ENCODE peak calls at places on chromosomes 12 and 14, in nine cellular contexts. One of them, this sample, is unnamed. For H3K4me1, the result is how much of the 10 kb centered on the place peaks cover.

GRCh38 chr14:81990312-81990761 is 456.7 kb upstream of the SEL1L start:
- DNase-seq in cardiac muscle cell: peak
- DNase-seq in body of pancreas: peak
- DNase-seq in kidney: no peak
- DNase-seq in transverse colon: peak
- DNase-seq in neural progenitor cell: peak
- DNase-seq in left lung: no peak
- DNase-seq in IMR-90: peak
- DNase-seq in endodermal cell: peak
- DNase-seq in this sample: no peak

GRCh38 chr14:38098074-38098846 is 109.4 kb upstream of the SSTR1 start:
- DNase-seq in transverse colon: no peak
- DNase-seq in left lung: no peak
- DNase-seq in IMR-90: peak
- DNase-seq in cardiac muscle cell: peak
- DNase-seq in endodermal cell: no peak
- DNase-seq in body of pancreas: no peak
- DNase-seq in kidney: no peak
- DNase-seq in neural progenitor cell: no peak
- DNase-seq in this sample: no peak

GRCh38 chr14:61929651-61930050 is 167.4 kb downstream of the SNAPC1 start:
- DNase-seq in body of pancreas: no peak
- DNase-seq in kidney: no peak
- DNase-seq in left lung: no peak
- DNase-seq in cardiac muscle cell: no peak
- DNase-seq in transverse colon: no peak
- DNase-seq in IMR-90: no peak
- DNase-seq in endodermal cell: no peak
- DNase-seq in neural progenitor cell: no peak
- DNase-seq in this sample: no peak

GRCh38 chr12:55847033-55847432 is 4.3 kb upstream of the MMP19 start:
- DNase-seq in body of pancreas: no peak
- DNase-seq in IMR-90: peak
- DNase-seq in neural progenitor cell: no peak
- DNase-seq in transverse colon: no peak
- DNase-seq in endodermal cell: no peak
- DNase-seq in left lung: no peak
- DNase-seq in cardiac muscle cell: peak
- DNase-seq in kidney: no peak
- DNase-seq in this sample: no peak

GRCh38 chr12:84355561-84355960 is 557.0 kb downstream of the SLC6A15 start:
- DNase-seq in endodermal cell: no peak
- DNase-seq in cardiac muscle cell: no peak
- DNase-seq in kidney: no peak
- DNase-seq in IMR-90: no peak
- DNase-seq in body of pancreas: no peak
- DNase-seq in neural progenitor cell: no peak
- DNase-seq in left lung: no peak
- DNase-seq in transverse colon: no peak
- DNase-seq in this sample: no peak

GRCh38 chr12:20523658-20524057 is 155.3 kb downstream of the PDE3A start:
- DNase-seq in endodermal cell: no peak
- DNase-seq in left lung: no peak
- DNase-seq in body of pancreas: no peak
- DNase-seq in IMR-90: peak
- DNase-seq in neural progenitor cell: no peak
- DNase-seq in cardiac muscle cell: peak
- DNase-seq in kidney: no peak
- DNase-seq in transverse colon: no peak
- DNase-seq in this sample: no peak

GRCh38 chr12:130747867-130748740 is 32.0 kb upstream of the RIMBP2 start:
- DNase-seq in kidney: peak
- DNase-seq in endodermal cell: peak
- DNase-seq in neural progenitor cell: peak
- DNase-seq in transverse colon: peak
- DNase-seq in IMR-90: peak
- DNase-seq in body of pancreas: peak
- DNase-seq in cardiac muscle cell: peak
- DNase-seq in left lung: no peak
- DNase-seq in this sample: peak

GRCh38 chr14:94780536-94781404 is 10.9 kb upstream of the GSC start:
- DNase-seq in endodermal cell: peak
- DNase-seq in cardiac muscle cell: no peak
- DNase-seq in body of pancreas: no peak
- DNase-seq in left lung: no peak
- DNase-seq in IMR-90: no peak
- DNase-seq in neural progenitor cell: peak
- DNase-seq in kidney: no peak
- DNase-seq in transverse colon: no peak
- DNase-seq in this sample: no peak

GRCh38 chr12:67697443-67697842 is 48.9 kb downstream of the DYRK2 start:
- DNase-seq in kidney: no peak
- DNase-seq in cardiac muscle cell: no peak
- DNase-seq in neural progenitor cell: no peak
- DNase-seq in left lung: no peak
- DNase-seq in IMR-90: no peak
- DNase-seq in body of pancreas: no peak
- DNase-seq in transverse colon: no peak
- DNase-seq in endodermal cell: no peak
- DNase-seq in this sample: peak

GRCh38 chr14:40838601-40839000 is 768.1 kb upstream of the LRFN5 start:
- DNase-seq in transverse colon: no peak
- DNase-seq in IMR-90: no peak
- DNase-seq in left lung: no peak
- DNase-seq in body of pancreas: no peak
- DNase-seq in endodermal cell: no peak
- DNase-seq in cardiac muscle cell: no peak
- DNase-seq in kidney: no peak
- DNase-seq in neural progenitor cell: no peak
- DNase-seq in this sample: no peak

GRCh38 chr12:22624573-22624907 is 431 bp upstream of the ETNK1 start:
- DNase-seq in transverse colon: no peak
- DNase-seq in cardiac muscle cell: no peak
- DNase-seq in left lung: no peak
- DNase-seq in IMR-90: no peak
- DNase-seq in neural progenitor cell: no peak
- DNase-seq in endodermal cell: no peak
- DNase-seq in kidney: no peak
- DNase-seq in body of pancreas: no peak
- DNase-seq in this sample: no peak

DNA sequence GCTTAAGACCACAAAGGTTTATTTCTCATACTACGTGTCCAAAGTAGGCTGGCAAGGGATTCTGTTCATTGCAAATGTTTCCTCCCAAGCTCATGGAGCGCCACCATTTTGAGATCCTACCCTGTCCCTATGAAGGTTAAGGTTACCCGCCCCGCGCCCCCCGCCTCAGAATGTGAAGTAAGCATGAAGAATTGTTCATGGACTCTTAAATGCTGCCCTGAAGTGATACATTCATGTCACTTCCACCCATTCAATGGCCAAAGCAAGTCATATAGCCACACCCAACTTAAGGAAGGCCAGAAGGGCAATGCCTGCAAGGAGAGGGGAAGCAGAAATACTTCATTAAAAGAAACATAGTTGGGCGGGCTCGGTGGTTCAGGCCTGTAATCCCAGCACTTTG is 4.2 kb downstream of the TMEM253 start:
- DNase-seq in kidney: no peak
- DNase-seq in endodermal cell: peak
- DNase-seq in body of pancreas: no peak
- DNase-seq in neural progenitor cell: no peak
- DNase-seq in IMR-90: no peak
- DNase-seq in cardiac muscle cell: no peak
- DNase-seq in left lung: no peak
- DNase-seq in transverse colon: no peak
- DNase-seq in this sample: no peak
- H3K4me1 ChIP-seq in kidney: under half
- H3K4me1 ChIP-seq in endodermal cell: under half
- H3K4me1 ChIP-seq in body of pancreas: under half
- H3K4me1 ChIP-seq in neural progenitor cell: under half
- H3K4me1 ChIP-seq in IMR-90: under half
- H3K4me1 ChIP-seq in cardiac muscle cell: under half
- H3K4me1 ChIP-seq in left lung: under half
- H3K4me1 ChIP-seq in transverse colon: half or more
- H3K4me1 ChIP-seq in this sample: under half

GRCh38 chr12:65894127-65894526 is 69.8 kb downstream of the HMGA2 start:
- DNase-seq in kidney: no peak
- DNase-seq in endodermal cell: no peak
- DNase-seq in IMR-90: peak
- DNase-seq in body of pancreas: no peak
- DNase-seq in left lung: no peak
- DNase-seq in neural progenitor cell: no peak
- DNase-seq in transverse colon: no peak
- DNase-seq in cardiac muscle cell: no peak
- DNase-seq in this sample: no peak

GRCh38 chr12:65895759-65896656 is 71.7 kb downstream of the HMGA2 start:
- DNase-seq in cardiac muscle cell: peak
- DNase-seq in body of pancreas: no peak
- DNase-seq in transverse colon: no peak
- DNase-seq in neural progenitor cell: peak
- DNase-seq in IMR-90: no peak
- DNase-seq in endodermal cell: peak
- DNase-seq in kidney: no peak
- DNase-seq in left lung: no peak
- DNase-seq in this sample: no peak

GRCh38 chr12:65896743-65897142 is 72.5 kb downstream of the HMGA2 start:
- DNase-seq in endodermal cell: no peak
- DNase-seq in IMR-90: no peak
- DNase-seq in left lung: no peak
- DNase-seq in neural progenitor cell: no peak
- DNase-seq in transverse colon: no peak
- DNase-seq in body of pancreas: no peak
- DNase-seq in cardiac muscle cell: no peak
- DNase-seq in kidney: no peak
- DNase-seq in this sample: no peak

GRCh38 chr12:65894624-65895023 is 70.3 kb downstream of the HMGA2 start:
- DNase-seq in kidney: no peak
- DNase-seq in transverse colon: no peak
- DNase-seq in neural progenitor cell: no peak
- DNase-seq in cardiac muscle cell: no peak
- DNase-seq in left lung: no peak
- DNase-seq in body of pancreas: no peak
- DNase-seq in IMR-90: no peak
- DNase-seq in endodermal cell: no peak
- DNase-seq in this sample: no peak

GRCh38 chr12:65895031-65895430 is 70.7 kb downstream of the HMGA2 start:
- DNase-seq in cardiac muscle cell: no peak
- DNase-seq in kidney: no peak
- DNase-seq in transverse colon: no peak
- DNase-seq in IMR-90: no peak
- DNase-seq in body of pancreas: no peak
- DNase-seq in left lung: no peak
- DNase-seq in neural progenitor cell: no peak
- DNase-seq in endodermal cell: no peak
- DNase-seq in this sample: no peak
- H3K4me1 ChIP-seq in cardiac muscle cell: under half
- H3K4me1 ChIP-seq in kidney: under half
- H3K4me1 ChIP-seq in transverse colon: under half
- H3K4me1 ChIP-seq in IMR-90: under half
- H3K4me1 ChIP-seq in body of pancreas: under half
- H3K4me1 ChIP-seq in left lung: under half
- H3K4me1 ChIP-seq in neural progenitor cell: half or more
- H3K4me1 ChIP-seq in endodermal cell: under half
- H3K4me1 ChIP-seq in this sample: under half

GRCh38 chr12:109720152-109720855 is 6.7 kb downstream of the FAM222A start:
- DNase-seq in left lung: peak
- DNase-seq in IMR-90: no peak
- DNase-seq in endodermal cell: no peak
- DNase-seq in transverse colon: no peak
- DNase-seq in body of pancreas: peak
- DNase-seq in cardiac muscle cell: no peak
- DNase-seq in kidney: no peak
- DNase-seq in neural progenitor cell: peak
- DNase-seq in this sample: no peak

GRCh38 chr12:109722022-109722752 is 8.6 kb downstream of the FAM222A start:
- DNase-seq in endodermal cell: peak
- DNase-seq in transverse colon: no peak
- DNase-seq in kidney: no peak
- DNase-seq in body of pancreas: no peak
- DNase-seq in cardiac muscle cell: no peak
- DNase-seq in neural progenitor cell: no peak
- DNase-seq in left lung: peak
- DNase-seq in IMR-90: no peak
- DNase-seq in this sample: no peak

GRCh38 chr12:109722753-109723109 is 9.1 kb downstream of the FAM222A start:
- DNase-seq in transverse colon: no peak
- DNase-seq in cardiac muscle cell: no peak
- DNase-seq in IMR-90: no peak
- DNase-seq in neural progenitor cell: no peak
- DNase-seq in endodermal cell: no peak
- DNase-seq in kidney: no peak
- DNase-seq in left lung: no peak
- DNase-seq in body of pancreas: no peak
- DNase-seq in this sample: no peak

GRCh38 chr12:109720856-109721189 is 7.2 kb downstream of the FAM222A start:
- DNase-seq in neural progenitor cell: no peak
- DNase-seq in body of pancreas: no peak
- DNase-seq in IMR-90: no peak
- DNase-seq in left lung: no peak
- DNase-seq in cardiac muscle cell: no peak
- DNase-seq in kidney: no peak
- DNase-seq in endodermal cell: no peak
- DNase-seq in transverse colon: no peak
- DNase-seq in this sample: no peak

DNA sequence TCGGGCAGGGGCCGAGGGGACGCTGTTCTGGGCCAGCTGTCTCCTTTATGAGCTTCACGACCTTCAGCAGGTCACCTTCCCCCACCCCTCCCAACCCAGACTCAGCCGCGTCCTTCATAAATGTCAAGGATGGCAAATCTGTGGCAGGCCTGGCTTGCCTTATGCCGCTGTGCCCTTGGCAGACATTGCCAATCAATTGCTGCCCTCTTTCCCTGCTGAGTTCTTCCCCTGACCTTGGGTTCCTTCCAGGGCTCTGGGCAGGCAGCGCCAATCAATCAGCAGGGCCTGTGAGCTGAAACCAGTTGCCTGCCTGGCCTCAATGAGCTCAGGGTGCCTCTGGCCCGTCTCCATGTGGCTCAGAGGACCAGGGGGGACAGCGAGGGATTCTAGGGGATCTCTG is 7.7 kb downstream of the FAM222A start:
- DNase-seq in body of pancreas: peak
- DNase-seq in left lung: no peak
- DNase-seq in kidney: no peak
- DNase-seq in neural progenitor cell: no peak
- DNase-seq in IMR-90: no peak
- DNase-seq in transverse colon: no peak
- DNase-seq in endodermal cell: no peak
- DNase-seq in cardiac muscle cell: no peak
- DNase-seq in this sample: no peak
- H3K4me1 ChIP-seq in body of pancreas: half or more
- H3K4me1 ChIP-seq in left lung: under half
- H3K4me1 ChIP-seq in kidney: half or more
- H3K4me1 ChIP-seq in neural progenitor cell: half or more
- H3K4me1 ChIP-seq in IMR-90: under half
- H3K4me1 ChIP-seq in transverse colon: under half
- H3K4me1 ChIP-seq in endodermal cell: under half
- H3K4me1 ChIP-seq in cardiac muscle cell: half or more
- H3K4me1 ChIP-seq in this sample: under half

DNA sequence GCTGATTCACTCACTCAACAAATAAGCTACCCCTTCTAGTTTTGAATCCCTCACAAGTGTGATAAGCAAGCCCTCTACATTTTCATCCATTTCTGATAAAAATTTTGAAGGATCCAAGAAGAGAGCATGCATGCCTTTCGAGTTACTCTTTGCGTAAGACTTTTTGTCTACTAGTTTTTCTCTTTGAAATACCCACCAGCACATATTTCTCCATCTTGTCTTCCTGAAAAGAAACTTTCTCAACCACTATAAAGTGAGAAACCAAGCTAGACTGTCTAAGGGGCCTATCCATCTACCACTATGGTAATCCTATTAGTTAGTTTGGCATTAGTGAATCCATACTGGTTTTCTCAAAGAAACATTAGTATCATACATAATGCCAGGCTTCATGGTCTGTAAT is 56.9 kb downstream of the PARP11 start:
- DNase-seq in endodermal cell: no peak
- DNase-seq in left lung: no peak
- DNase-seq in cardiac muscle cell: no peak
- DNase-seq in kidney: no peak
- DNase-seq in transverse colon: no peak
- DNase-seq in neural progenitor cell: no peak
- DNase-seq in IMR-90: peak
- DNase-seq in body of pancreas: no peak
- DNase-seq in this sample: no peak
- H3K4me1 ChIP-seq in endodermal cell: under half
- H3K4me1 ChIP-seq in left lung: under half
- H3K4me1 ChIP-seq in cardiac muscle cell: under half
- H3K4me1 ChIP-seq in kidney: under half
- H3K4me1 ChIP-seq in transverse colon: under half
- H3K4me1 ChIP-seq in neural progenitor cell: under half
- H3K4me1 ChIP-seq in IMR-90: under half
- H3K4me1 ChIP-seq in body of pancreas: under half
- H3K4me1 ChIP-seq in this sample: under half

This sample was measured in CD8-positive, alpha-beta T cell.